ENCODE peak calls at places on chromosome 2, in five cellular contexts. One of them, this sample, is unnamed.

GRCh38 chr2:148298201-148298600 is 277.3 kb downstream of the MBD5 start:
- DNase-seq in fibroblast of lung: peak
- DNase-seq in MM.1S: no peak
- DNase-seq in mammary epithelial cell: peak
- DNase-seq in neural progenitor cell: no peak
- DNase-seq in this sample: no peak

GRCh38 chr2:23761638-23762037 is 165.3 kb downstream of the ATAD2B start:
- DNase-seq in fibroblast of lung: no peak
- DNase-seq in MM.1S: no peak
- DNase-seq in mammary epithelial cell: no peak
- DNase-seq in neural progenitor cell: no peak
- DNase-seq in this sample: no peak

GRCh38 chr2:173213181-173213580 is 137.5 kb downstream of the MAP3K20 start:
- DNase-seq in fibroblast of lung: no peak
- DNase-seq in MM.1S: no peak
- DNase-seq in mammary epithelial cell: no peak
- DNase-seq in neural progenitor cell: no peak
- DNase-seq in this sample: no peak

GRCh38 chr2:39059366-39059952 is 61.4 kb downstream of the SOS1 start:
- DNase-seq in fibroblast of lung: peak
- DNase-seq in MM.1S: peak
- DNase-seq in mammary epithelial cell: peak
- DNase-seq in neural progenitor cell: peak
- DNase-seq in this sample: peak

GRCh38 chr2:38264649-38265322 is 112.3 kb downstream of the ATL2 start:
- DNase-seq in fibroblast of lung: peak
- DNase-seq in MM.1S: no peak
- DNase-seq in mammary epithelial cell: no peak
- DNase-seq in neural progenitor cell: no peak
- DNase-seq in this sample: no peak

GRCh38 chr2:88126772-88127637 is 857 bp downstream of the FABP1 start:
- DNase-seq in fibroblast of lung: no peak
- DNase-seq in MM.1S: no peak
- DNase-seq in mammary epithelial cell: no peak
- DNase-seq in neural progenitor cell: no peak
- DNase-seq in this sample: no peak

GRCh38 chr2:127044977-127045654 is 61.8 kb downstream of the BIN1 start:
- DNase-seq in fibroblast of lung: no peak
- DNase-seq in MM.1S: no peak
- DNase-seq in mammary epithelial cell: no peak
- DNase-seq in neural progenitor cell: no peak
- DNase-seq in this sample: no peak

GRCh38 chr2:3605013-3605961 is 10.4 kb downstream of the COLEC11 start:
- DNase-seq in fibroblast of lung: peak
- DNase-seq in MM.1S: no peak
- DNase-seq in mammary epithelial cell: no peak
- DNase-seq in neural progenitor cell: no peak
- DNase-seq in this sample: peak

GRCh38 chr2:179262077-179262660 is 2.5 kb downstream of the SESTD1 start:
- DNase-seq in fibroblast of lung: no peak
- DNase-seq in MM.1S: no peak
- DNase-seq in mammary epithelial cell: no peak
- DNase-seq in neural progenitor cell: no peak
- DNase-seq in this sample: no peak

GRCh38 chr2:20425884-20426283 is 21.0 kb upstream of the RHOB start:
- DNase-seq in fibroblast of lung: no peak
- DNase-seq in MM.1S: no peak
- DNase-seq in mammary epithelial cell: no peak
- DNase-seq in neural progenitor cell: no peak
- DNase-seq in this sample: no peak

GRCh38 chr2:9178110-9178904 is 28.3 kb upstream of the ASAP2 start:
- DNase-seq in fibroblast of lung: peak
- DNase-seq in MM.1S: peak
- DNase-seq in mammary epithelial cell: peak
- DNase-seq in neural progenitor cell: no peak
- DNase-seq in this sample: peak

GRCh38 chr2:120323214-120323613 is 22.7 kb upstream of the INHBB start:
- DNase-seq in fibroblast of lung: peak
- DNase-seq in MM.1S: no peak
- DNase-seq in mammary epithelial cell: no peak
- DNase-seq in neural progenitor cell: no peak
- DNase-seq in this sample: no peak

GRCh38 chr2:102140367-102140766 is 2.2 kb upstream of the IL1R1 start:
- DNase-seq in fibroblast of lung: peak
- DNase-seq in MM.1S: no peak
- DNase-seq in mammary epithelial cell: no peak
- DNase-seq in neural progenitor cell: no peak
- DNase-seq in this sample: no peak

GRCh38 chr2:159234868-159235267 is 51.6 kb downstream of the WDSUB1 start:
- DNase-seq in fibroblast of lung: no peak
- DNase-seq in MM.1S: no peak
- DNase-seq in mammary epithelial cell: no peak
- DNase-seq in neural progenitor cell: no peak
- DNase-seq in this sample: no peak

GRCh38 chr2:136028001-136028400 is 42.6 kb upstream of the DARS1 start:
- DNase-seq in fibroblast of lung: no peak
- DNase-seq in MM.1S: no peak
- DNase-seq in mammary epithelial cell: no peak
- DNase-seq in neural progenitor cell: no peak
- DNase-seq in this sample: no peak

GRCh38 chr2:42049411-42050349 is 1.9 kb downstream of the PKDCC start:
- DNase-seq in fibroblast of lung: no peak
- DNase-seq in MM.1S: no peak
- DNase-seq in mammary epithelial cell: no peak
- DNase-seq in neural progenitor cell: no peak
- DNase-seq in this sample: no peak

GRCh38 chr2:159615936-159616733 is at the start of gene BAZ2B:
- DNase-seq in fibroblast of lung: peak
- DNase-seq in MM.1S: peak
- DNase-seq in mammary epithelial cell: peak
- DNase-seq in neural progenitor cell: peak
- DNase-seq in this sample: no peak

GRCh38 chr2:273338-273737 is 8.6 kb downstream of the ACP1 start:
- DNase-seq in fibroblast of lung: no peak
- DNase-seq in MM.1S: no peak
- DNase-seq in mammary epithelial cell: no peak
- DNase-seq in neural progenitor cell: no peak
- DNase-seq in this sample: no peak

GRCh38 chr2:158507141-158507540 is 50.4 kb downstream of the PKP4 start:
- DNase-seq in fibroblast of lung: peak
- DNase-seq in MM.1S: no peak
- DNase-seq in mammary epithelial cell: no peak
- DNase-seq in neural progenitor cell: no peak
- DNase-seq in this sample: no peak

GRCh38 chr2:57821085-57821484 is 225.5 kb upstream of the VRK2 start:
- DNase-seq in fibroblast of lung: no peak
- DNase-seq in MM.1S: no peak
- DNase-seq in mammary epithelial cell: no peak
- DNase-seq in neural progenitor cell: no peak
- DNase-seq in this sample: no peak

GRCh38 chr2:188378551-188378950 is 86.9 kb downstream of the GULP1 start:
- DNase-seq in fibroblast of lung: peak
- DNase-seq in MM.1S: no peak
- DNase-seq in mammary epithelial cell: no peak
- DNase-seq in neural progenitor cell: no peak
- DNase-seq in this sample: no peak

GRCh38 chr2:18208956-18209355 is 330.5 kb downstream of the KCNS3 start:
- DNase-seq in fibroblast of lung: no peak
- DNase-seq in MM.1S: no peak
- DNase-seq in mammary epithelial cell: no peak
- DNase-seq in neural progenitor cell: no peak
- DNase-seq in this sample: no peak

GRCh38 chr2:27795868-27796277 is 24.4 kb downstream of the MRPL33 start:
- DNase-seq in fibroblast of lung: peak
- DNase-seq in MM.1S: no peak
- DNase-seq in mammary epithelial cell: no peak
- DNase-seq in neural progenitor cell: no peak
- DNase-seq in this sample: no peak

GRCh38 chr2:218000137-218000536 is 2.7 kb downstream of the TNS1 start:
- DNase-seq in fibroblast of lung: peak
- DNase-seq in MM.1S: no peak
- DNase-seq in mammary epithelial cell: no peak
- DNase-seq in neural progenitor cell: no peak
- DNase-seq in this sample: no peak

GRCh38 chr2:98908909-98909308 is 27.1 kb downstream of the CRACDL start:
- DNase-seq in fibroblast of lung: peak
- DNase-seq in MM.1S: peak
- DNase-seq in mammary epithelial cell: peak
- DNase-seq in neural progenitor cell: no peak
- DNase-seq in this sample: peak
- H2AFZ ChIP-seq in fibroblast of lung: no peak
- H2AFZ ChIP-seq in MM.1S: no peak
- H2AFZ ChIP-seq in mammary epithelial cell: no peak
- H2AFZ ChIP-seq in neural progenitor cell: no peak
- H2AFZ ChIP-seq in this sample: peak

GRCh38 chr2:204535764-204536163 is 9.5 kb upstream of the PARD3B start:
- DNase-seq in fibroblast of lung: no peak
- DNase-seq in MM.1S: no peak
- DNase-seq in mammary epithelial cell: no peak
- DNase-seq in neural progenitor cell: no peak
- DNase-seq in this sample: no peak

GRCh38 chr2:204535356-204535755 is 9.9 kb upstream of the PARD3B start:
- DNase-seq in fibroblast of lung: no peak
- DNase-seq in MM.1S: no peak
- DNase-seq in mammary epithelial cell: no peak
- DNase-seq in neural progenitor cell: no peak
- DNase-seq in this sample: no peak

GRCh38 chr2:204539010-204539385 is 6.3 kb upstream of the PARD3B start:
- DNase-seq in fibroblast of lung: no peak
- DNase-seq in MM.1S: no peak
- DNase-seq in mammary epithelial cell: no peak
- DNase-seq in neural progenitor cell: no peak
- DNase-seq in this sample: no peak

GRCh38 chr2:204541637-204542036 is 3.6 kb upstream of the PARD3B start:
- DNase-seq in fibroblast of lung: no peak
- DNase-seq in MM.1S: no peak
- DNase-seq in mammary epithelial cell: no peak
- DNase-seq in neural progenitor cell: no peak
- DNase-seq in this sample: no peak

DNA sequence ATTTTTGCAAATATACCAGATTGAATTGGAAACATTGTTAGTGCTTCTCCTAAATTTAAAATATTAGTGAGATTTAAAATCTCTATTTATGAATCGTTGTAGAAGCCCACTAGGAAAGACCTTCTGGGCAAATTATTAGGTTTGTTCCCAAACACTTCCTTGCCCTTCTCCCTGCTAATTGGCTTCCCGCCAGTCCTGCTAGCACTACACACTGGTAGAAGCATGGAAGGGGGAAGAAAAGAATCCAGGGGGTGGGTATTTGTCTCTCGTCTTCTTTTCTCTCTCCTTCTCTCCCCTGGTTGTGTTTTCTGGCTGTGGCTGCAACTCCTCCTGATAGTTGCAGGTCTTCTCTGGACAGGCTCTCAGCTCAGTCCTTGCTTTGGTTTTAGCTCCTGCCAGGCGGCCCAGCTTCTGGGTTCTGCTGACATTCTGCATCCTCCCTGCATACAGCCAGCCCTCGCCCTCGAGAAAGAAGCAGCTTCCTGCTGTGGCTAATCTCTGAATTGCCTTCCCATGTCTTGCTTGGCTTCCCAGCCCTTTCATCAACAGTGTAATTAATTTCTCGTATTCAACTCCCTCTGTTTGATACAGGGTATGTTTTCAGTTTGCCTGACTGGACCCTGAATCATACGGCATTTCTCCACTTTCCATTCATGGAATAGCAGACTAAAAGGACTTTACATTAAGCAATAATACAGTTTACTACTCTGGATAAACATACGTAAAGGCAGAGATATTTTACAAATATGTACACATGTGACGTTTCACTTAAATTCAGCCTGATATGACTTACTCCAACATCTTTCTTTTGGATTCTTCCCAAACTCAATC is 6.9 kb upstream of the PARD3B start:
- DNase-seq in fibroblast of lung: peak
- DNase-seq in MM.1S: no peak
- DNase-seq in mammary epithelial cell: no peak
- DNase-seq in neural progenitor cell: peak
- DNase-seq in this sample: no peak
- H3K4me3 ChIP-seq in fibroblast of lung: peak
- H3K4me3 ChIP-seq in MM.1S: no peak
- H3K4me3 ChIP-seq in mammary epithelial cell: no peak
- H3K4me3 ChIP-seq in neural progenitor cell: peak
- H3K4me3 ChIP-seq in this sample: no peak

DNA sequence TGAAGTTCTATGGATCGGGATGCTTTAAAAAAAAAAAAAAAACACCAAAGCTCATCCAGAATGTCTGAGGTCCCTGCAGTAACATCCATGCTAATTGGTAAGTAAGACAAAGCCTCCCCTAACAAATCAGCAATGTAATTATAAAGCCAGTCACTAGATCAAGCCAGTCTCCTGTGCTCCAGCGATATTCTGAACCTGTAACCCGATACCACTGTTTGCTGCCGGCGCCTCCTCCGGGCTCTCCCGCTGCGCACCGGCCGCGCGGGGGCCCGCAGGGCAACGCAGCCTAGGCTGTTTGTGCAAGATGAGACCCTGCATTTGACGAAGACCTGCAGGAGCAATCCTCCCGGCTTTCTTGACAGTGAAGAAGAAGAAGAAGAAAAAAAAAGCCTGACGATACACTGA is 8.7 kb downstream of the SERTAD2 start:
- DNase-seq in fibroblast of lung: peak
- DNase-seq in MM.1S: peak
- DNase-seq in mammary epithelial cell: peak
- DNase-seq in neural progenitor cell: peak
- DNase-seq in this sample: peak
- TF ChIP-seq CTCF in fibroblast of lung: peak
- TF ChIP-seq CTCF in MM.1S: peak
- TF ChIP-seq CTCF in mammary epithelial cell: peak
- TF ChIP-seq CTCF in neural progenitor cell: no peak
- TF ChIP-seq CTCF in this sample: peak

GRCh38 chr2:82825410-82826090 is 1633.5 kb downstream of the SUCLG1 start:
- DNase-seq in fibroblast of lung: no peak
- DNase-seq in MM.1S: no peak
- DNase-seq in mammary epithelial cell: no peak
- DNase-seq in neural progenitor cell: no peak
- DNase-seq in this sample: no peak
- H2AFZ ChIP-seq in fibroblast of lung: no peak
- H2AFZ ChIP-seq in MM.1S: no peak
- H2AFZ ChIP-seq in mammary epithelial cell: no peak
- H2AFZ ChIP-seq in neural progenitor cell: no peak
- H2AFZ ChIP-seq in this sample: no peak

GRCh38 chr2:71154798-71155197 is 24.4 kb downstream of the MPHOSPH10 start:
- DNase-seq in fibroblast of lung: no peak
- DNase-seq in MM.1S: peak
- DNase-seq in mammary epithelial cell: peak
- DNase-seq in neural progenitor cell: peak
- DNase-seq in this sample: peak

GRCh38 chr2:71155846-71156245 is 25.4 kb downstream of the MPHOSPH10 start:
- DNase-seq in fibroblast of lung: no peak
- DNase-seq in MM.1S: no peak
- DNase-seq in mammary epithelial cell: no peak
- DNase-seq in neural progenitor cell: no peak
- DNase-seq in this sample: no peak

GRCh38 chr2:71156531-71156930 is 26.1 kb downstream of the MPHOSPH10 start:
- DNase-seq in fibroblast of lung: no peak
- DNase-seq in MM.1S: peak
- DNase-seq in mammary epithelial cell: no peak
- DNase-seq in neural progenitor cell: no peak
- DNase-seq in this sample: no peak

GRCh38 chr2:71154279-71154678 is 23.8 kb downstream of the MPHOSPH10 start:
- DNase-seq in fibroblast of lung: no peak
- DNase-seq in MM.1S: no peak
- DNase-seq in mammary epithelial cell: no peak
- DNase-seq in neural progenitor cell: no peak
- DNase-seq in this sample: no peak

GRCh38 chr2:71157124-71157802 is 26.8 kb downstream of the MPHOSPH10 start:
- DNase-seq in fibroblast of lung: peak
- DNase-seq in MM.1S: peak
- DNase-seq in mammary epithelial cell: no peak
- DNase-seq in neural progenitor cell: peak
- DNase-seq in this sample: peak
- H3K4me3 ChIP-seq in fibroblast of lung: peak
- H3K4me3 ChIP-seq in MM.1S: no peak
- H3K4me3 ChIP-seq in mammary epithelial cell: no peak
- H3K4me3 ChIP-seq in neural progenitor cell: no peak
- H3K4me3 ChIP-seq in this sample: no peak

This sample was measured in OCI-LY7.